ENCODE peak calls at places on chromosome 5, in seven cellular contexts. D is right cardiac atrium; R is pancreas; P is PC-9; V is colonic mucosa; Y is CD8-positive, alpha-beta T cell; S is PC-3. H is an unnamed sample. For H3K4me1, the result is how much of the 10 kb centered on the place peaks cover.

GRCh38 chr5:127074466-127074865 is 1.2 kb upstream of the C5orf63 start:
- DNase-seq in D (no peak), P (no peak), V (no peak), R (no peak), Y (no peak), S (no peak), H (no peak)

GRCh38 chr5:149759986-149760699 is 30.0 kb downstream of the PPARGC1B start:
- DNase-seq in Y (no peak), D (no peak), R (no peak), S (no peak), V (no peak), P (no peak), H (no peak)

GRCh38 chr5:165508286-165508685 is 2002.9 kb downstream of the MAT2B start:
- DNase-seq in Y (no peak), R (no peak), P (no peak), V (no peak), D (no peak), S (no peak), H (no peak)

GRCh38 chr5:139381837-139382361 is 1.2 kb downstream of the SLC23A1 start:
- DNase-seq in S (no peak), P (no peak), D (no peak), Y (no peak), R (no peak), V (no peak), H (no peak)

GRCh38 chr5:139419793-139420192 is 15.9 kb upstream of the SPATA24 start:
- DNase-seq in Y (no peak), P (no peak), V (peak), R (no peak), S (no peak), D (no peak), H (no peak)

GRCh38 chr5:74875994-74876791 is 10.0 kb upstream of the FAM169A start:
- DNase-seq in D (no peak), P (no peak), V (no peak), Y (no peak), R (no peak), S (no peak), H (no peak)

GRCh38 chr5:135977375-135977928 is 22.7 kb upstream of the LECT2 start:
- DNase-seq in S (no peak), R (peak), Y (no peak), V (peak), D (peak), P (no peak), H (no peak)

GRCh38 chr5:38009754-38010386 is 170.0 kb upstream of the GDNF start:
- DNase-seq in V (no peak), S (no peak), P (no peak), D (no peak), Y (no peak), R (no peak), H (no peak)

GRCh38 chr5:102036927-102037326 is 259.2 kb downstream of the SLCO4C1 start:
- DNase-seq in D (no peak), R (no peak), Y (no peak), P (no peak), V (no peak), S (no peak), H (no peak)

GRCh38 chr5:55601209-55601618 is 66.5 kb upstream of the PLPP1 start:
- DNase-seq in S (peak), Y (no peak), V (peak), R (peak), D (peak), P (peak), H (peak)

GRCh38 chr5:139457653-139458306 is 4.8 kb downstream of the ECSCR start:
- DNase-seq in R (no peak), D (no peak), P (no peak), S (no peak), V (no peak), Y (no peak), H (no peak)

GRCh38 chr5:66498791-66499207 is 97.4 kb upstream of the MAST4 start:
- DNase-seq in Y (no peak), D (peak), S (peak), P (no peak), R (no peak), V (no peak), H (peak)

GRCh38 chr5:174558190-174558589 is 166.2 kb upstream of the MSX2 start:
- DNase-seq in S (no peak), P (no peak), Y (no peak), D (no peak), V (no peak), R (no peak), H (no peak)

GRCh38 chr5:101664071-101664791 is 631.9 kb downstream of the SLCO4C1 start:
- DNase-seq in S (no peak), V (no peak), R (no peak), D (no peak), P (no peak), Y (no peak), H (no peak)

GRCh38 chr5:64690417-64691151 is at the start of gene SHISAL2B:
- DNase-seq in Y (no peak), V (no peak), R (peak), P (no peak), S (no peak), D (peak), H (no peak)

GRCh38 chr5:80275347-80275746 is 19.5 kb upstream of the SERINC5 start:
- DNase-seq in R (no peak), Y (no peak), D (no peak), S (peak), P (no peak), V (no peak), H (no peak)

GRCh38 chr5:457195-457961 is 14.4 kb downstream of the EXOC3 start:
- DNase-seq in S (no peak), R (peak), V (no peak), D (no peak), Y (no peak), P (no peak), H (no peak)

GRCh38 chr5:146848133-146848532 is 30.4 kb downstream of the PPP2R2B start:
- DNase-seq in Y (no peak), D (no peak), S (no peak), V (no peak), R (no peak), P (no peak), H (no peak)

GRCh38 chr5:119368238-119368630 is 12.4 kb downstream of the TNFAIP8 start:
- DNase-seq in V (no peak), S (peak), R (no peak), P (no peak), D (no peak), Y (peak), H (no peak)

GRCh38 chr5:173567548-173567947 is 48.9 kb downstream of the BOD1 start:
- DNase-seq in V (no peak), Y (no peak), P (peak), S (peak), R (no peak), D (no peak), H (no peak)

GRCh38 chr5:137900925-137901817 is 11.9 kb downstream of the PKD2L2 start:
- DNase-seq in Y (no peak), V (no peak), S (no peak), R (no peak), D (no peak), P (no peak), H (no peak)

GRCh38 chr5:38556599-38557308 is at the start of gene LIFR:
- DNase-seq in V (peak), P (peak), S (peak), D (peak), R (peak), Y (peak), H (no peak)

GRCh38 chr5:1801061-1801953 is at the start of gene NDUFS6:
- DNase-seq in Y (peak), S (peak), D (peak), P (peak), R (peak), V (peak), H (peak)

GRCh38 chr5:51382759-51383493 is at the start of gene ISL1:
- DNase-seq in Y (no peak), S (peak), R (peak), D (peak), V (peak), P (no peak), H (peak)

GRCh38 chr5:127664082-127664481 is 15.2 kb downstream of the CTXN3 start:
- DNase-seq in R (no peak), S (no peak), V (no peak), P (no peak), Y (no peak), D (no peak), H (no peak)

GRCh38 chr5:135555530-135555929 is 19.8 kb upstream of the NEUROG1 start:
- DNase-seq in S (no peak), D (no peak), V (no peak), R (no peak), P (no peak), Y (no peak), H (no peak)

GRCh38 chr5:122130152-122130551 is 806 bp downstream of the ZNF474 start:
- DNase-seq in Y (no peak), P (no peak), R (no peak), V (no peak), S (no peak), D (no peak), H (no peak)

GRCh38 chr5:167840736-167841135 is 450.7 kb upstream of the WWC1 start:
- DNase-seq in V (no peak), D (no peak), Y (no peak), S (no peak), P (no peak), R (no peak), H (no peak)

GRCh38 chr5:60161340-60161934 is 267.9 kb upstream of the PDE4D start:
- DNase-seq in Y (no peak), P (no peak), D (no peak), S (peak), R (no peak), V (no peak), H (no peak)

GRCh38 chr5:169244812-169245211 is 56.1 kb downstream of the SLIT3 start:
- DNase-seq in P (no peak), R (no peak), D (no peak), S (no peak), Y (no peak), V (no peak), H (no peak)

GRCh38 chr5:139812836-139813805 is 17.5 kb downstream of the PSD2 start:
- DNase-seq in Y (no peak), R (no peak), S (no peak), V (no peak), P (no peak), D (no peak), H (no peak)

DNA sequence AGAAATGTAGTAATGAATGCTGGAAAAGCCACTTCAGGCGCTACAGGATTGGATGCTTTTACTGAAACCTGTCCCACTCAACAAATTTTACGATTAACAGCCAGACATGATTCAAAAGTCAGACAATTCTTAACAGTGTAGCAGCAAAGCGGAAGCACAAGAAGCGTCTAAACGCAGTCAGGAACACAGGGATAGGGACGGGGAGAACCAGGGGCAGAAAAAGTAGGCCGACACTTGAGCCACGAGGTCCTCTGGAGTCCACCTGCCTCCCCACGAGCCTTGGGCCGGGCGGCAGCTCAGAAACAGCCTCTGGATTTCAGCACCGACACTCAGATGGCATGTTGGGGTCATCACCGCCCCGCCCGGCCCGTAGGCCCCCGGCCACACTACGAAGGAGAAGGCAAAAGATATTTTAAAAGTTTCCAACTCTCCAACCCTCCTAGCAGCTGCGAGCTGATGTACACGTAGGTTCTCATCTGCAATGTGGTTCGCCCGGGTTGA is 636 bp downstream of the RACK1 start:
- DNase-seq in R (no peak), S (no peak), Y (no peak), P (no peak), D (no peak), V (no peak), H (no peak)
- H3K4me1 ChIP-seq in R (under half), S (under half), Y (under half), P (under half), D (under half), V (under half), H (under half)

GRCh38 chr5:35269006-35269405 is 38.7 kb upstream of the PRLR start:
- DNase-seq in S (no peak), V (no peak), Y (no peak), P (no peak), D (no peak), R (no peak), H (no peak)
- H3K4me1 ChIP-seq in S (under half), V (under half), Y (under half), P (under half), D (under half), R (under half), H (under half)

GRCh38 chr5:131396882-131397281 is 133.0 kb downstream of the CDC42SE2 start:
- DNase-seq in V (no peak), S (no peak), Y (no peak), P (no peak), R (no peak), D (no peak), H (no peak)
- H3K4me1 ChIP-seq in V (under half), S (under half), Y (half or more), P (under half), R (under half), D (under half), H (under half)

GRCh38 chr5:143968071-143968878 is 156.3 kb downstream of the HMHB1 start:
- DNase-seq in S (peak), V (peak), Y (no peak), D (no peak), R (no peak), P (peak), H (no peak)

GRCh38 chr5:143976055-143976454 is 164.1 kb downstream of the HMHB1 start:
- DNase-seq in D (no peak), R (no peak), P (no peak), Y (no peak), S (peak), V (no peak), H (no peak)

GRCh38 chr5:143966280-143966679 is 154.3 kb downstream of the HMHB1 start:
- DNase-seq in R (no peak), S (no peak), D (no peak), V (no peak), P (no peak), Y (no peak), H (no peak)

GRCh38 chr5:143977891-143978448 is 166.0 kb downstream of the HMHB1 start:
- DNase-seq in R (no peak), S (peak), V (no peak), D (no peak), Y (no peak), P (peak), H (no peak)

DNA sequence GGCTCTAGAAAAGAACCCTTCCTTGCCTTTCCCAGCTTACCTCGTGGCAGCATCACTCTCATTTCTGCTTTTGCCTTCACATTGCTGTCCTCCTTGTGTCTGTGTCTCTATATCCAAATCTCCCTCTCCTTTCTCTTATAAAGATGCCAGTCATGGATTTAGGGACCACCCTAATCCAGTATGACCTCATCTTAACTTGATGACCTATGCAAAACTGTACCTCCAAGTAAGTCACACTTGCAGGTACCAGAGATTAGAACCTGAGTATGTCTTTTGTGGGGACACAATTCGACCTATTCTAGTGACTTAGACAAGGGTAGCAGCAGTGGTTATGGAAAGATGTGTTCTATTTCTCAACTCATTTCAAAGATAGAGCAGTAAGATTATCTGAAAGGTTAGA is 160.1 kb downstream of the HMHB1 start:
- DNase-seq in P (no peak), Y (no peak), S (no peak), V (no peak), D (no peak), R (no peak), H (no peak)
- H3K4me1 ChIP-seq in P (under half), Y (under half), S (under half), V (under half), D (under half), R (under half), H (under half)

GRCh38 chr5:159207616-159208507 is 1.5 kb downstream of the RNF145 start:
- DNase-seq in V (peak), Y (peak), S (peak), P (peak), R (peak), D (peak), H (peak)
- H3K4me1 ChIP-seq in V (under half), Y (half or more), S (under half), P (under half), R (under half), D (under half), H (under half)

DNA sequence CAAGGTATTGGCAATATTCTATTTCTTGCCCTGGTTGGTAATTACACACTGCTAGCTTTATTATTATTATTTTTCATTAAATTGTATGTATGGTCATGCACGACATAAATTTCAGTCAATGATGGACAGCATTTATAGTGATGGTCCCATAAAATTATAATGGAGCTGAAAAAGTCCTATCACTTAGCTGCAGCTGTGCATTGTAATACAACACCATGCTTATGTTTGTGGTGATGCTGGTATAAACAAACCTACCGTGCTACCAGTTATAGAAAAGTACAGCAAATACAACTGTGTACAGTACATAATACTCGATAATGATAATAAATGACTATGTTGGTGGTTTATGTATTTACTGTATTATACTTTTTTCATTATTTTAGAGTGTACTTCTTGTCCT is 65.5 kb downstream of the NR3C1 start:
- DNase-seq in Y (no peak), D (no peak), S (no peak), V (no peak), P (no peak), R (no peak), H (no peak)
- H3K4me1 ChIP-seq in Y (under half), D (under half), S (under half), V (under half), P (under half), R (under half), H (under half)

DNA sequence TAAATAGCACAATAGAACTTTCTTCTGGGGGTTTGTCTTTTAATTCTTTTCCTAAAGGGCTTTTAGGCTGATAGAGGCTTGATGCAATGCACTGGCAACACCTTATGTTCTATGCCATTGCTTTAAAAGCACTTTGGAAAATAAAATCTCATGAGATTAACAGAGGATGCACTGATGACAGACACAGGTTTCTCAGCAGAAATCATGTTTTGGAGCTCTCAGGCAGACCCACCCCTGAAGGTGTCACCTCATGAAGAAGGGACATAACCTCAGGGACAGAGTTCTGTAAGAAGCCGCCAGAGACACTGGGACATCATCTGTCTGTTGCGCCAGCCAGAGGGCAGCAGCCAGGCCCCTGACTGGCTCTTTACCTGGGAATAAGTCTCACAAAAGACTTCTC is 27.7 kb downstream of the SLC22A5 start:
- DNase-seq in V (no peak), P (no peak), R (no peak), D (no peak), Y (no peak), S (no peak), H (no peak)
- H3K4me1 ChIP-seq in V (under half), P (under half), R (under half), D (under half), Y (under half), S (under half), H (under half)

GRCh38 chr5:175748650-175749049 is 90.8 kb downstream of the HRH2 start:
- DNase-seq in S (no peak), P (no peak), R (no peak), D (no peak), Y (no peak), V (no peak), H (no peak)

GRCh38 chr5:175747539-175748060 is 89.7 kb downstream of the HRH2 start:
- DNase-seq in P (no peak), R (no peak), S (no peak), Y (no peak), V (no peak), D (no peak), H (no peak)

GRCh38 chr5:175749591-175749990 is 91.7 kb downstream of the HRH2 start:
- DNase-seq in S (no peak), R (no peak), V (no peak), P (peak), Y (no peak), D (no peak), H (no peak)

GRCh38 chr5:175745212-175745611 is 87.3 kb downstream of the HRH2 start:
- DNase-seq in Y (no peak), S (peak), D (no peak), P (peak), R (no peak), V (no peak), H (no peak)

GRCh38 chr5:175746851-175747250 is 89.0 kb downstream of the HRH2 start:
- DNase-seq in S (peak), P (peak), R (no peak), Y (no peak), D (no peak), V (no peak), H (peak)
- H3K4me1 ChIP-seq in S (under half), P (under half), R (under half), Y (under half), D (under half), V (under half), H (under half)

GRCh38 chr5:179621551-179621971 is 1.9 kb downstream of the HNRNPH1 start:
- DNase-seq in S (no peak), D (peak), V (no peak), P (no peak), R (no peak), Y (no peak), H (no peak)
- H3K4me1 ChIP-seq in S (under half), D (under half), V (under half), P (under half), R (under half), Y (half or more), H (under half)

H was measured in Caco-2.